ENCODE peak calls at places on chromosomes 12 and 14, in five cellular contexts. Y is OCI-LY7, G is Peyer's patch, S is IMR-90, B is tibial artery. D is an unnamed sample.

GRCh38 chr12:54596526-54596946 is 8.1 kb upstream of the PPP1R1A start:
- DNase-seq in Y (peak; percentile 59), G (peak; percentile 84), S (peak; percentile 52), B (peak; percentile 62), D (peak; percentile 82)

GRCh38 chr14:106209745-106210144 is 683.4 kb downstream of the TMEM121 start:
- DNase-seq in Y (no peak), G (no peak), S (no peak), B (no peak), D (no peak)

GRCh38 chr14:102182190-102182589 is 42.5 kb downstream of the WDR20 start:
- DNase-seq in Y (no peak), G (no peak), S (peak; percentile 62), B (no peak), D (no peak)

GRCh38 chr14:76868453-76869170 is 42.4 kb downstream of the LRRC74A start:
- DNase-seq in Y (no peak), G (no peak), S (no peak), B (no peak), D (no peak)

GRCh38 chr12:94172031-94172430 is 23.7 kb downstream of the PLXNC1 start:
- DNase-seq in Y (no peak), G (no peak), S (peak; percentile 46), B (no peak), D (no peak)

GRCh38 chr14:93132472-93133065 is 16.8 kb upstream of the ITPK1 start:
- DNase-seq in Y (peak; percentile 53), G (peak; percentile 76), S (peak; percentile 22), B (no peak), D (peak; percentile 74)

GRCh38 chr14:41749425-41749824 is 142.7 kb downstream of the LRFN5 start:
- DNase-seq in Y (no peak), G (no peak), S (no peak), B (no peak), D (no peak)

GRCh38 chr12:28083816-28084678 is 106.2 kb upstream of the CCDC91 start:
- DNase-seq in Y (no peak), G (no peak), S (no peak), B (peak; percentile 35), D (no peak)

GRCh38 chr12:70366581-70367267 is 634 bp downstream of the KCNMB4 start:
- DNase-seq in Y (peak; percentile 83), G (peak; percentile 72), S (peak; percentile 31), B (peak; percentile 23), D (peak; percentile 55)

GRCh38 chr14:65961004-65961403 is 525.2 kb upstream of the CCDC196 start:
- DNase-seq in Y (peak; percentile 41), G (peak; percentile 78), S (peak; percentile 7), B (no peak), D (peak; percentile 80)

GRCh38 chr14:94111276-94112095 is 950 bp downstream of the IFI27 start:
- DNase-seq in Y (no peak), G (peak; percentile 42), S (no peak), B (no peak), D (no peak)

GRCh38 chr12:50508420-50508819 is 3.6 kb downstream of the DIP2B start:
- DNase-seq in Y (no peak), G (no peak), S (no peak), B (no peak), D (no peak)

GRCh38 chr14:91059576-91060471 is 617 bp downstream of the RPS6KA5 start:
- DNase-seq in Y (peak; percentile 76), G (peak; percentile 81), S (no peak), B (peak; percentile 28), D (peak; percentile 84)

GRCh38 chr14:80213602-80214001 is 2.3 kb upstream of the DIO2 start:
- DNase-seq in Y (peak; percentile 49), G (peak; percentile 47), S (peak; percentile 59), B (peak; percentile 47), D (no peak)

GRCh38 chr12:64826234-64826633 is 1.8 kb downstream of the TBC1D30 start:
- DNase-seq in Y (no peak), G (peak; percentile 72), S (peak; percentile 45), B (no peak), D (peak; percentile 80)

GRCh38 chr14:95994593-95994928 is 44.6 kb upstream of the C14orf132 start:
- DNase-seq in Y (no peak), G (no peak), S (no peak), B (no peak), D (no peak)

GRCh38 chr12:69502342-69503081 is 32.3 kb downstream of the FRS2 start:
- DNase-seq in Y (no peak), G (no peak), S (no peak), B (no peak), D (no peak)

GRCh38 chr14:92651793-92652382 is 96.5 kb downstream of the LGMN start:
- DNase-seq in Y (no peak), G (peak; percentile 79), S (no peak), B (peak; percentile 75), D (peak; percentile 51)

GRCh38 chr14:60724080-60724618 is at the start of gene SIX4:
- DNase-seq in Y (peak; percentile 74), G (peak; percentile 73), S (peak; percentile 92), B (peak; percentile 67), D (peak; percentile 47)

GRCh38 chr14:74634964-74635363 is 22.9 kb upstream of the LTBP2 start:
- DNase-seq in Y (no peak), G (no peak), S (no peak), B (no peak), D (no peak)

GRCh38 chr12:120983759-120984158 is 5.4 kb downstream of the HNF1A start:
- DNase-seq in Y (no peak), G (no peak), S (no peak), B (no peak), D (no peak)

GRCh38 chr12:76859621-76860020 is 19.2 kb downstream of the CSRP2 start:
- DNase-seq in Y (no peak), G (no peak), S (no peak), B (no peak), D (no peak)

GRCh38 chr14:63204407-63205280 is at the start of gene RHOJ:
- DNase-seq in Y (no peak), G (peak; percentile 46), S (peak; percentile 32), B (peak; percentile 31), D (no peak)

GRCh38 chr12:88993655-88994054 is 358.6 kb downstream of the DUSP6 start:
- DNase-seq in Y (peak; percentile 12), G (no peak), S (peak; percentile 83), B (no peak), D (no peak)

GRCh38 chr14:33465952-33466700 is 484.7 kb downstream of the EGLN3 start:
- DNase-seq in Y (no peak), G (no peak), S (no peak), B (no peak), D (no peak)

GRCh38 chr12:15700595-15700994 is 88.6 kb downstream of the EPS8 start:
- DNase-seq in Y (no peak), G (no peak), S (peak; percentile 95), B (no peak), D (no peak)

GRCh38 chr14:38127356-38127755 is 80.3 kb upstream of the SSTR1 start:
- DNase-seq in Y (peak; percentile 98), G (no peak), S (no peak), B (no peak), D (no peak)

GRCh38 chr12:56161677-56162351 is 3.7 kb downstream of the MYL6 start:
- DNase-seq in Y (no peak), G (no peak), S (no peak), B (no peak), D (no peak)

GRCh38 chr14:88392609-88393008 is 7.2 kb downstream of the SPATA7 start:
- DNase-seq in Y (no peak), G (no peak), S (peak; percentile 75), B (no peak), D (no peak)

GRCh38 chr14:104101651-104102281 is 16.3 kb downstream of the ASPG start:
- DNase-seq in Y (no peak), G (no peak), S (no peak), B (no peak), D (no peak)

GRCh38 chr14:21965042-21965441 is 291.4 kb upstream of the OR4E1 start:
- DNase-seq in Y (peak; percentile 4), G (peak; percentile 45), S (no peak), B (no peak), D (no peak)

GRCh38 chr12:9701380-9702154 is 31.3 kb downstream of the CLECL1 start:
- DNase-seq in Y (no peak), G (no peak), S (no peak), B (no peak), D (no peak)

GRCh38 chr12:9702239-9702638 is 30.7 kb downstream of the CLECL1 start:
- DNase-seq in Y (no peak), G (peak; percentile 77), S (no peak), B (no peak), D (peak; percentile 52)

GRCh38 chr12:9700606-9700956 is 31.1 kb downstream of the CLEC2D start:
- DNase-seq in Y (no peak), G (no peak), S (no peak), B (no peak), D (no peak)

GRCh38 chr12:9699269-9699897 is 29.9 kb downstream of the CLEC2D start:
- DNase-seq in Y (no peak), G (no peak), S (no peak), B (no peak), D (no peak)

GRCh38 chr12:9699898-9700605 is 30.5 kb downstream of the CLEC2D start:
- DNase-seq in Y (no peak), G (no peak), S (peak; percentile 60), B (no peak), D (no peak)
- H3K4me3 ChIP-seq in Y (no peak overlapping the region), G (no peak overlapping the region), S (no peak overlapping the region), B (no peak overlapping the region), D (no peak overlapping the region)

GRCh38 chr12:122399254-122399591 is 23.2 kb downstream of the CLIP1 start:
- DNase-seq in Y (no peak), G (no peak), S (peak; percentile 17), B (no peak), D (no peak)
- H3K4me3 ChIP-seq in Y (no peak overlapping the region), G (no peak overlapping the region), S (peak overlapping the region; percentile 12), B (peak overlapping the region; percentile 6), D (no peak overlapping the region)

GRCh38 chr12:13799574-13799973 is 181.8 kb downstream of the GRIN2B start:
- DNase-seq in Y (no peak), G (no peak), S (no peak), B (no peak), D (no peak)
- H3K4me3 ChIP-seq in Y (no peak overlapping the region), G (no peak overlapping the region), S (no peak overlapping the region), B (no peak overlapping the region), D (no peak overlapping the region)

GRCh38 chr12:31900271-31900670 is 58.9 kb upstream of the RESF1 start:
- DNase-seq in Y (no peak), G (no peak), S (no peak), B (no peak), D (no peak)

GRCh38 chr12:31899136-31899535 is 60.1 kb upstream of the RESF1 start:
- DNase-seq in Y (no peak), G (no peak), S (no peak), B (no peak), D (no peak)

GRCh38 chr12:31896514-31897039 is 62.6 kb upstream of the RESF1 start:
- DNase-seq in Y (peak; percentile 100), G (peak; percentile 92), S (peak; percentile 38), B (no peak), D (peak; percentile 68)

GRCh38 chr12:31895449-31896150 is 63.6 kb upstream of the RESF1 start:
- DNase-seq in Y (peak; percentile 13), G (no peak), S (no peak), B (no peak), D (no peak)

GRCh38 chr12:31897791-31898503 is 61.3 kb upstream of the RESF1 start:
- DNase-seq in Y (peak; percentile 32), G (peak; percentile 55), S (no peak), B (peak; percentile 34), D (no peak)
- H3K4me3 ChIP-seq in Y (peak overlapping the region; percentile 54), G (no peak overlapping the region), S (no peak overlapping the region), B (no peak overlapping the region), D (no peak overlapping the region)

D was measured in mucosa of descending colon.